ENCODE peak calls at places on chromosomes 2 and 18, in nine cellular contexts. Y is sigmoid colon; K is A549; G is hepatocyte; N is uterus; M is cardiac muscle cell; F is mesendoderm; J is CD8-positive, alpha-beta T cell; C is effector memory CD4-positive, alpha-beta T cell. H is an unnamed sample.
A peak's percentile ranks its signal among the peaks of the same experiment; 100 is the strongest.

GRCh38 chr2:236351966-236352525 is 87.8 kb upstream of the ASB18 start:
- DNase-seq in J (no peak), C (no peak), N (no peak), G (no peak), F (no peak), M (no peak), Y (no peak), K (no peak), H (no peak)

GRCh38 chr2:195382186-195382585 is 274.8 kb upstream of the SLC39A10 start:
- DNase-seq in N (no peak), Y (no peak), G (no peak), C (no peak), J (peak; percentile 58), F (no peak), K (no peak), M (no peak), H (no peak)

GRCh38 chr2:7089898-7090510 is 172.8 kb downstream of the RNF144A start:
- DNase-seq in J (no peak), C (no peak), F (no peak), N (no peak), Y (no peak), K (no peak), M (no peak), G (no peak), H (no peak)

GRCh38 chr18:66495844-66496243 is 108.0 kb downstream of the CDH19 start:
- DNase-seq in K (peak; percentile 71), J (no peak), F (peak; percentile 82), M (peak; percentile 79), Y (no peak), G (peak; percentile 85), N (no peak), C (no peak), H (no peak)

GRCh38 chr2:40224321-40224720 is 227.6 kb downstream of the SLC8A1 start:
- DNase-seq in C (no peak), Y (no peak), J (no peak), F (no peak), K (no peak), M (no peak), N (peak; percentile 37), G (no peak), H (no peak)

GRCh38 chr2:202193881-202194353 is 44.5 kb downstream of the SUMO1 start:
- DNase-seq in M (no peak), Y (no peak), J (no peak), K (no peak), C (no peak), N (no peak), F (no peak), G (no peak), H (no peak)

GRCh38 chr2:130834091-130834922 is 2.4 kb upstream of the ARHGEF4 start:
- DNase-seq in M (peak; percentile 16), Y (peak; percentile 53), F (no peak), J (no peak), C (no peak), N (no peak), K (peak; percentile 19), G (peak; percentile 71), H (no peak)

GRCh38 chr2:12389354-12390045 is 327.2 kb upstream of the TRIB2 start:
- DNase-seq in F (peak; percentile 15), Y (no peak), M (no peak), K (no peak), C (no peak), J (no peak), N (no peak), G (no peak), H (no peak)

DNA sequence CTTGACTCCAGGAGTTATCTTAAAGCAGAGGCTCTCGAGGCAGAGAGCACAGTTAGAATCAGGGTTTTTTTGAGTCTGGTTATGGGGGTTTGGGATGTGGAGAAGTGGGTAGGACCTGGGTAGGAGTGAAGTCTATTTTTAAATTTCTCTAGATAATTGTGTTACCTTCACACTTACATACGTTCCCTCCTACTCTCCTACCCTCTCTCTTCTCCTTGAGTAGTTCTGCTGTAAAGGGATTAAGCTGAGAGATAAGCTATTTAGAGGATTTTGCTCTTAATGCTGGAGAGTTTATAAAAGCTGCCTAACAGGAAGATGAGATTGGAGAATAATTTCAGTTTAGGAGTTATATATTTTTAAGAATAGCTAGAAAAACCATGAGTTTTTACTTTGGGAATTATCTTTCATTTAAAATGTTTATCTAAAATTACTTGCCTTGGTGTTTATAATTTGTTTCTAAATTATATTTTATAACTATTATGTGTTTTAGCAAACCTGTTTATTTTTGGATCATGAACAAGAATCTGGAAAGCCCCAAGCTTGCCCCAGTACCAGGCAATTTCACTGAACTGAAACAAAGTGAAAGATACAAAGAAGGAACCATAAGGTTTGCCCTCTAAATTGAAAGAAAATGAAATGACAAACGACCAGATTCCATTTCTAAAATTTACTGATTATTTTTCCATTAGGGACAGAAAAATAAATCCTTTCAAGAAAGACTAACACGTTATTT is 101.4 kb downstream of the ZNF532 start:
- DNase-seq in J (no peak), Y (no peak), M (no peak), N (no peak), G (no peak), C (no peak), F (peak; percentile 37), K (no peak), H (no peak)
- H3K27ac ChIP-seq in J (no peak overlapping the region), Y (no peak overlapping the region), M (peak overlapping the region; percentile 85), N (peak overlapping the region; percentile 69), G (peak overlapping the region; percentile 86), C (no peak overlapping the region), F (no peak overlapping the region), K (peak overlapping the region; percentile 68), H (no peak overlapping the region)

GRCh38 chr18:3268306-3268705 is 6.4 kb downstream of the MYL12B start:
- DNase-seq in K (no peak), N (no peak), G (no peak), F (no peak), J (no peak), M (no peak), C (no peak), Y (no peak), H (no peak)

GRCh38 chr18:3262234-3263171 is 570 bp downstream of the MYL12B start:
- DNase-seq in J (peak; percentile 58), M (no peak), C (peak; percentile 22), Y (no peak), F (peak; percentile 43), K (peak; percentile 42), G (peak; percentile 32), N (no peak), H (peak; percentile 22)

GRCh38 chr18:3266062-3266608 is 4.2 kb downstream of the MYL12B start:
- DNase-seq in N (no peak), M (no peak), C (no peak), K (no peak), Y (no peak), J (no peak), F (no peak), G (peak; percentile 19), H (no peak)

GRCh38 chr18:3264362-3264761 is 2.4 kb downstream of the MYL12B start:
- DNase-seq in K (peak; percentile 30), M (no peak), Y (no peak), J (no peak), G (peak; percentile 33), C (no peak), N (no peak), F (no peak), H (no peak)

DNA sequence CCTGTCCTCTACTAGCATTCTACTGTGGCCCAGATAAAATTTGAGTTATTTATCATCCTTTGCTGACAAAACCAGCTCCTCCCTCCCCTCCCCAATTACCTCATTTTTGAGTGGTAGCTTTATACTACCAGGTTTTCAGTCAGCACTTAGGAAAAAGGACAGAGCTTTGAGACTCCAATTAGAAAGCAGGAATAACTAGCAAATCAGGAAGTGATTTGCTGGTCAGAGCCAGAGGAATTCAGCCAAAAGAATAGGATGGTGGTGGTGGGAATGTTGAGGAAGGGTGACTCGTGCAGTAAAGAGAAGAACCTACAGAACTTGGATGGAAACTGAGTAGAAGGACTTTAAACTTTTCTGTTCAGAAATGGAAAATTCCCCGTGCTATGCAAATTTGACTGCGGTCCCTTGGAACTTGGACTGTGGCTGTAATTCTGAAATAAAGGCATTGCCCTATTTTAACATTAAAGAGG is 3.7 kb downstream of the MYL12B start:
- DNase-seq in K (no peak), M (no peak), Y (no peak), C (no peak), N (no peak), J (no peak), G (peak; percentile 17), F (peak; percentile 84), H (no peak)
- H3K4me1 ChIP-seq in K (peaks cover 64% of the 10 kb centered on the region), M (peaks cover 22% of the 10 kb centered on the region), Y (peaks cover 58% of the 10 kb centered on the region), C (peaks cover 48% of the 10 kb centered on the region), N (peaks cover 9% of the 10 kb centered on the region), J (peaks cover 68% of the 10 kb centered on the region), G (peaks cover 48% of the 10 kb centered on the region), F (peaks cover 17% of the 10 kb centered on the region), H (peaks cover 77% of the 10 kb centered on the region)

GRCh38 chr2:174666312-174666711 is 68.7 kb upstream of the WIPF1 start:
- DNase-seq in J (no peak), M (no peak), Y (no peak), K (no peak), N (no peak), C (no peak), G (no peak), F (no peak), H (no peak)

GRCh38 chr2:174666786-174667369 is 69.3 kb upstream of the WIPF1 start:
- DNase-seq in G (no peak), M (no peak), C (no peak), Y (no peak), N (no peak), F (no peak), J (no peak), K (no peak), H (no peak)

GRCh38 chr2:174669321-174669720 is 71.7 kb upstream of the WIPF1 start:
- DNase-seq in N (no peak), Y (no peak), G (no peak), K (no peak), F (no peak), C (no peak), M (no peak), J (no peak), H (no peak)

GRCh38 chr2:174668075-174668474 is 70.5 kb upstream of the WIPF1 start:
- DNase-seq in G (no peak), Y (no peak), J (no peak), F (no peak), K (no peak), N (no peak), C (no peak), M (no peak), H (no peak)

DNA sequence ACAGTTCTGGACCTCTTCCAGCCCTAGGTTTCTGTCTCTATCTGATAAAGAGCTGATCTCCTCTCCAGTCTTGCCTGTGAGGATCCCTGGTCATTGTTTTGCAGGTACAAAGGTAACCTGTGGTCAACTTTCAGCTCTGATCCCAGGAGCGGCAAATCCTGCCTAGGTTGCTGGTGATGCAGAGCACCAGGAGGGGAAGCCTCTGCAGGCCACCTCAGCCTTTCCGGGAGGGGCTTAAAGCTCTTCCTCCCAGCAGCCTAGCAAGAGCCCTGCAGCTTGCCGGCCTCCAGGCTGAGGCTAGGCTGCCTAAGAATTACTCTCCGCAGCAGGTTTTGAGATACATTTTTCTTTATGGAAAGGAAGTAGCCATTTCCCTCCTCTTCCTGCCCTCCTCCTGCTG is 69.9 kb upstream of the WIPF1 start:
- DNase-seq in M (no peak), G (no peak), K (no peak), Y (no peak), C (no peak), F (peak; percentile 78), N (no peak), J (no peak), H (no peak)
- H3K27ac ChIP-seq in M (no peak overlapping the region), G (peak overlapping the region; percentile 52), K (no peak overlapping the region), Y (peak overlapping the region; percentile 6), C (no peak overlapping the region), F (no peak overlapping the region), N (peak overlapping the region; percentile 24), J (no peak overlapping the region), H (no peak overlapping the region)

DNA sequence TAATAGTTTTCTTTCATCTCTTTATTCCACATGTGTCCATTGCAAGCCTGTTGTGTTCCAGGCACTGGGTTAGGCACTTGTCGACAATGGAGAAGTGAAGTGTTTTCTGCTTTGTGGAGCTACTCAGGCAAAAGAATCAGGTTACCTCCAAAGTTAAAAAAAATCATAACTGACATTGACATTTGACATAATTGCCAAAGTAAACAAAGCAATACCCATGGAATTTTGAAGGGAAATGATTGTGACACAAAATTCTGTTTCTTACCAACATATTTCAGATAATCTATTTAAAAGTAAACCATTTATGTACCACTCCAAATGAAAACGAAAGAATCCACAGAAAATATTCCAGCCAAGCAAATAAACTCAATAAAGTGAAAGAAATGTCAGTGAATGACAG is 6.4 kb upstream of the TGFA start:
- DNase-seq in N (no peak), J (no peak), G (no peak), K (no peak), Y (no peak), F (no peak), M (no peak), C (no peak), H (no peak)
- H3K4me1 ChIP-seq in N (no peaks in the 10 kb centered on the region), J (peaks cover 3% of the 10 kb centered on the region), G (peaks cover 4% of the 10 kb centered on the region), K (no peaks in the 10 kb centered on the region), Y (no peaks in the 10 kb centered on the region), F (peaks cover 3% of the 10 kb centered on the region), M (peaks cover 9% of the 10 kb centered on the region), C (no peaks in the 10 kb centered on the region), H (no peaks in the 10 kb centered on the region)